ENCODE peak calls at places on chromosomes 2 and 18, in nine cellular contexts. One of them, this sample, is unnamed.

GRCh38 chr2:131201098-131201497 is 8.2 kb upstream of the POTEE start:
- DNase-seq in NCI-H1694: no peak
- DNase-seq in pancreas: no peak
- DNase-seq in mesothelial cell of epicardium: no peak
- DNase-seq in T-helper 2 cell: no peak
- DNase-seq in NCI-H748 treated with DMSO at 0.1 percent for 48 hours: no peak
- DNase-seq in HEK293T: no peak
- DNase-seq in HS-5: no peak
- DNase-seq in ecto neural progenitor cell: no peak
- DNase-seq in this sample: no peak

GRCh38 chr2:63993871-63994270 is 25.4 kb downstream of the VPS54 start:
- DNase-seq in NCI-H1694: no peak
- DNase-seq in pancreas: no peak
- DNase-seq in mesothelial cell of epicardium: no peak
- DNase-seq in T-helper 2 cell: no peak
- DNase-seq in NCI-H748 treated with DMSO at 0.1 percent for 48 hours: no peak
- DNase-seq in HEK293T: no peak
- DNase-seq in HS-5: no peak
- DNase-seq in ecto neural progenitor cell: no peak
- DNase-seq in this sample: no peak

GRCh38 chr2:159677654-159678053 is 34.7 kb upstream of the MARCHF7 start:
- DNase-seq in NCI-H1694: peak; percentile 4
- DNase-seq in pancreas: no peak
- DNase-seq in mesothelial cell of epicardium: no peak
- DNase-seq in T-helper 2 cell: no peak
- DNase-seq in NCI-H748 treated with DMSO at 0.1 percent for 48 hours: no peak
- DNase-seq in HEK293T: no peak
- DNase-seq in HS-5: no peak
- DNase-seq in ecto neural progenitor cell: no peak
- DNase-seq in this sample: no peak

GRCh38 chr2:232897971-232898408 is 27.9 kb downstream of the SNORC start:
- DNase-seq in NCI-H1694: no peak
- DNase-seq in pancreas: no peak
- DNase-seq in mesothelial cell of epicardium: no peak
- DNase-seq in T-helper 2 cell: no peak
- DNase-seq in NCI-H748 treated with DMSO at 0.1 percent for 48 hours: no peak
- DNase-seq in HEK293T: no peak
- DNase-seq in HS-5: no peak
- DNase-seq in ecto neural progenitor cell: no peak
- DNase-seq in this sample: no peak

GRCh38 chr2:221477697-221478096 is 94.4 kb downstream of the EPHA4 start:
- DNase-seq in NCI-H1694: no peak
- DNase-seq in pancreas: no peak
- DNase-seq in mesothelial cell of epicardium: no peak
- DNase-seq in T-helper 2 cell: no peak
- DNase-seq in NCI-H748 treated with DMSO at 0.1 percent for 48 hours: no peak
- DNase-seq in HEK293T: no peak
- DNase-seq in HS-5: no peak
- DNase-seq in ecto neural progenitor cell: no peak
- DNase-seq in this sample: no peak

GRCh38 chr18:26621161-26622026 is 73.0 kb upstream of the KCTD1 start:
- DNase-seq in NCI-H1694: no peak
- DNase-seq in pancreas: peak; percentile 22
- DNase-seq in mesothelial cell of epicardium: no peak
- DNase-seq in T-helper 2 cell: no peak
- DNase-seq in NCI-H748 treated with DMSO at 0.1 percent for 48 hours: no peak
- DNase-seq in HEK293T: peak; percentile 64
- DNase-seq in HS-5: no peak
- DNase-seq in ecto neural progenitor cell: peak; percentile 72
- DNase-seq in this sample: peak; percentile 55

GRCh38 chr2:30185175-30185574 is 38.4 kb downstream of the YPEL5 start:
- DNase-seq in NCI-H1694: no peak
- DNase-seq in pancreas: no peak
- DNase-seq in mesothelial cell of epicardium: no peak
- DNase-seq in T-helper 2 cell: no peak
- DNase-seq in NCI-H748 treated with DMSO at 0.1 percent for 48 hours: no peak
- DNase-seq in HEK293T: no peak
- DNase-seq in HS-5: no peak
- DNase-seq in ecto neural progenitor cell: no peak
- DNase-seq in this sample: no peak

GRCh38 chr2:158539176-158539895 is 82.6 kb downstream of the PKP4 start:
- DNase-seq in NCI-H1694: no peak
- DNase-seq in pancreas: peak; percentile 66
- DNase-seq in mesothelial cell of epicardium: no peak
- DNase-seq in T-helper 2 cell: no peak
- DNase-seq in NCI-H748 treated with DMSO at 0.1 percent for 48 hours: peak; percentile 89
- DNase-seq in HEK293T: no peak
- DNase-seq in HS-5: peak; percentile 69
- DNase-seq in ecto neural progenitor cell: no peak
- DNase-seq in this sample: no peak

GRCh38 chr2:225668606-225669266 is 269.2 kb downstream of the NYAP2 start:
- DNase-seq in NCI-H1694: peak; percentile 70
- DNase-seq in pancreas: no peak
- DNase-seq in mesothelial cell of epicardium: no peak
- DNase-seq in T-helper 2 cell: no peak
- DNase-seq in NCI-H748 treated with DMSO at 0.1 percent for 48 hours: peak; percentile 77
- DNase-seq in HEK293T: peak; percentile 37
- DNase-seq in HS-5: peak; percentile 66
- DNase-seq in ecto neural progenitor cell: no peak
- DNase-seq in this sample: no peak

GRCh38 chr2:150669492-150669891 is 182.0 kb upstream of the RND3 start:
- DNase-seq in NCI-H1694: no peak
- DNase-seq in pancreas: no peak
- DNase-seq in mesothelial cell of epicardium: no peak
- DNase-seq in T-helper 2 cell: no peak
- DNase-seq in NCI-H748 treated with DMSO at 0.1 percent for 48 hours: no peak
- DNase-seq in HEK293T: no peak
- DNase-seq in HS-5: no peak
- DNase-seq in ecto neural progenitor cell: no peak
- DNase-seq in this sample: no peak

GRCh38 chr2:203783496-203784203 is 77.2 kb downstream of the CD28 start:
- DNase-seq in NCI-H1694: no peak
- DNase-seq in pancreas: no peak
- DNase-seq in mesothelial cell of epicardium: no peak
- DNase-seq in T-helper 2 cell: no peak
- DNase-seq in NCI-H748 treated with DMSO at 0.1 percent for 48 hours: no peak
- DNase-seq in HEK293T: no peak
- DNase-seq in HS-5: no peak
- DNase-seq in ecto neural progenitor cell: no peak
- DNase-seq in this sample: no peak

GRCh38 chr2:86778957-86779356 is 11.8 kb downstream of the CD8A start:
- DNase-seq in NCI-H1694: no peak
- DNase-seq in pancreas: no peak
- DNase-seq in mesothelial cell of epicardium: no peak
- DNase-seq in T-helper 2 cell: no peak
- DNase-seq in NCI-H748 treated with DMSO at 0.1 percent for 48 hours: no peak
- DNase-seq in HEK293T: no peak
- DNase-seq in HS-5: no peak
- DNase-seq in ecto neural progenitor cell: no peak
- DNase-seq in this sample: no peak